ENCODE peak calls at places on chromosomes 6 and 20, in eight cellular contexts. L is transverse colon, R is A549, F is adrenal gland, W is AG04450, C is choroid plexus epithelial cell, M is fibroblast of mammary gland, E is cardiac fibroblast. A is an unnamed sample.

GRCh38 chr6:73803562-73804221 is 107.7 kb downstream of the CD109 start:
- DNase-seq in L (peak), R (peak), F (no peak), W (peak), C (peak), M (peak), E (peak), A (peak)

GRCh38 chr6:131979515-131980337 is 28.6 kb upstream of the CCN2 start:
- DNase-seq in L (no peak), R (no peak), F (no peak), W (peak), C (peak), M (peak), E (peak), A (no peak)

GRCh38 chr20:43460830-43461200 is 3.1 kb downstream of the SRSF6 start:
- DNase-seq in L (no peak), R (no peak), F (no peak), W (no peak), C (no peak), M (no peak), E (no peak), A (no peak)

GRCh38 chr6:155895641-155896040 is 440.0 kb upstream of the NOX3 start:
- DNase-seq in L (no peak), R (no peak), F (no peak), W (no peak), C (no peak), M (no peak), E (no peak), A (no peak)

GRCh38 chr20:48875233-48875913 is 46.1 kb upstream of the ARFGEF2 start:
- DNase-seq in L (no peak), R (no peak), F (no peak), W (no peak), C (no peak), M (no peak), E (no peak), A (peak)

GRCh38 chr6:158620963-158621693 is 23.4 kb downstream of the DYNLT1 start:
- DNase-seq in L (no peak), R (no peak), F (no peak), W (no peak), C (no peak), M (no peak), E (no peak), A (no peak)

GRCh38 chr20:58618694-58619540 is 32.2 kb upstream of the STX16 start:
- DNase-seq in L (no peak), R (no peak), F (no peak), W (peak), C (peak), M (no peak), E (peak), A (no peak)

GRCh38 chr20:64160118-64160517 is 4.1 kb upstream of the MYT1 start:
- DNase-seq in L (no peak), R (no peak), F (no peak), W (no peak), C (no peak), M (no peak), E (no peak), A (no peak)

GRCh38 chr20:31840906-31841816 is 4.2 kb downstream of the FOXS1 start:
- DNase-seq in L (no peak), R (no peak), F (no peak), W (no peak), C (no peak), M (no peak), E (peak), A (no peak)

GRCh38 chr20:1912056-1912455 is 16.8 kb downstream of the SIRPA start:
- DNase-seq in L (no peak), R (no peak), F (no peak), W (no peak), C (no peak), M (no peak), E (no peak), A (no peak)

GRCh38 chr6:34374112-34374907 is 18.2 kb downstream of the NUDT3 start:
- DNase-seq in L (no peak), R (no peak), F (no peak), W (no peak), C (no peak), M (no peak), E (no peak), A (peak)

GRCh38 chr6:134634952-134635351 is 314.9 kb downstream of the ALDH8A1 start:
- DNase-seq in L (no peak), R (no peak), F (no peak), W (no peak), C (no peak), M (no peak), E (no peak), A (peak)

GRCh38 chr6:83044211-83044768 is 21.4 kb downstream of the UBE3D start:
- DNase-seq in L (no peak), R (no peak), F (no peak), W (no peak), C (no peak), M (no peak), E (no peak), A (no peak)

GRCh38 chr6:41638002-41638800 is at the start of gene MDFI:
- DNase-seq in L (no peak), R (no peak), F (no peak), W (no peak), C (peak), M (no peak), E (peak), A (no peak)
- H3K4me3 ChIP-seq in L (peak), R (no peak), F (no peak), W (no peak), C (peak), M (no peak), E (peak), A (no peak)

DNA sequence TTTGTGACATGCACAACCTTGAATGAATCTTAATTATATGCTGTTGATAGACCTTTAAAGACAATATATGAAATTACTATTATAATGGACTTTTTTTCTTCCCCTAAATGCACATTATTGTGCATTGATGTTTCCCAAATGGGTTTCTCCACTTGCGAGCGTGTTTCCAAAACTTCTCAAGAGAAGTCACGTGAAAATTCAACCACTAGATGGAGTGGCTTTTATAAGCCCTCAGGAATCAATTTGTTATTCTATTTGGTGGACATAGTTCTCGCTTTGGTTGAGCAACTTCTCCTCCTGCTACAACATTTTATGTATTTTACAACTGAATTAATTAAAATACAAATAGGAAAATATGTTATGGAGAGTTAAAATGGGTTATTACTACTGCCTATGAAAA is 9.0 kb downstream of the CNR1 start:
- DNase-seq in L (no peak), R (no peak), F (no peak), W (no peak), C (peak), M (peak), E (no peak), A (no peak)
- TF ChIP-seq CTCF in L (no peak), R (no peak), F (no peak), W (no peak), C (peak), M (no peak), E (no peak), A (no peak)

GRCh38 chr20:41782730-41783406 is 164.7 kb upstream of the CHD6 start:
- DNase-seq in L (no peak), R (no peak), F (no peak), W (no peak), C (no peak), M (no peak), E (no peak), A (no peak)
- H3K4me3 ChIP-seq in L (no peak), R (no peak), F (no peak), W (no peak), C (no peak), M (no peak), E (no peak), A (no peak)

GRCh38 chr6:43926644-43927524 is 156.9 kb downstream of the VEGFA start:
- DNase-seq in L (peak), R (peak), F (peak), W (peak), C (peak), M (peak), E (peak), A (peak)
- TF ChIP-seq CTCF in L (peak), R (no peak), F (no peak), W (no peak), C (peak), M (no peak), E (no peak), A (no peak)

GRCh38 chr6:27145731-27146455 is 101.6 kb upstream of the PRSS16 start:
- DNase-seq in L (peak), R (no peak), F (peak), W (peak), C (peak), M (peak), E (peak), A (peak)

GRCh38 chr6:27141472-27142015 is 106.0 kb upstream of the PRSS16 start:
- DNase-seq in L (no peak), R (no peak), F (no peak), W (no peak), C (no peak), M (no peak), E (no peak), A (no peak)

GRCh38 chr6:27144740-27145079 is 102.8 kb upstream of the PRSS16 start:
- DNase-seq in L (no peak), R (no peak), F (no peak), W (no peak), C (no peak), M (no peak), E (no peak), A (no peak)

GRCh38 chr6:27141013-27141412 is 106.5 kb upstream of the PRSS16 start:
- DNase-seq in L (no peak), R (no peak), F (no peak), W (no peak), C (no peak), M (no peak), E (no peak), A (no peak)

GRCh38 chr6:27143474-27144026 is 104.0 kb upstream of the PRSS16 start:
- DNase-seq in L (no peak), R (no peak), F (no peak), W (no peak), C (no peak), M (no peak), E (no peak), A (no peak)
- H3K4me3 ChIP-seq in L (no peak), R (peak), F (no peak), W (no peak), C (no peak), M (no peak), E (no peak), A (peak)